ENCODE peak calls at places on chromosome 11, in nine cellular contexts. J is gastrocnemius medialis, Z is sigmoid colon, U is HepG2, S is A549, K is ovary, O is NB4, B is HCT116, F is heart left ventricle. L is an unnamed sample.

GRCh38 chr11:27882066-27882697 is 181.9 kb upstream of the BDNF start:
- DNase-seq in J (no peak), Z (no peak), U (no peak), S (peak), K (no peak), O (no peak), B (peak), F (no peak), L (no peak)

GRCh38 chr11:88508808-88509581 is 171.5 kb upstream of the CTSC start:
- DNase-seq in J (no peak), Z (no peak), U (no peak), S (peak), K (no peak), O (no peak), B (no peak), F (no peak), L (no peak)

GRCh38 chr11:2724653-2725366 is 25.0 kb upstream of the KCNQ1OT1 start:
- DNase-seq in J (peak), Z (peak), U (no peak), S (no peak), K (peak), O (no peak), B (no peak), F (no peak), L (no peak)

GRCh38 chr11:41053894-41054293 is 405.6 kb downstream of the LRRC4C start:
- DNase-seq in J (no peak), Z (no peak), U (no peak), S (no peak), K (no peak), O (no peak), B (no peak), F (no peak), L (no peak)

GRCh38 chr11:130677486-130678153 is 229.2 kb downstream of the ADAMTS15 start:
- DNase-seq in J (no peak), Z (no peak), U (peak), S (peak), K (no peak), O (no peak), B (no peak), F (peak), L (no peak)

GRCh38 chr11:130519128-130519932 is 70.9 kb downstream of the ADAMTS15 start:
- DNase-seq in J (no peak), Z (no peak), U (no peak), S (no peak), K (no peak), O (no peak), B (no peak), F (no peak), L (peak)

GRCh38 chr11:80034801-80035200 is 594.0 kb upstream of the TENM4 start:
- DNase-seq in J (no peak), Z (no peak), U (no peak), S (no peak), K (no peak), O (no peak), B (no peak), F (no peak), L (no peak)

GRCh38 chr11:59944761-59945160 is 6.5 kb downstream of the OOSP1 start:
- DNase-seq in J (no peak), Z (no peak), U (no peak), S (no peak), K (no peak), O (no peak), B (no peak), F (no peak), L (no peak)

GRCh38 chr11:65381721-65382035 is 768 bp downstream of the SLC25A45 start:
- DNase-seq in J (no peak), Z (no peak), U (peak), S (no peak), K (no peak), O (no peak), B (peak), F (peak), L (no peak)

GRCh38 chr11:95074806-95075563 is 8.3 kb downstream of the SRSF8 start:
- DNase-seq in J (peak), Z (no peak), U (no peak), S (no peak), K (peak), O (no peak), B (no peak), F (peak), L (no peak)

DNA sequence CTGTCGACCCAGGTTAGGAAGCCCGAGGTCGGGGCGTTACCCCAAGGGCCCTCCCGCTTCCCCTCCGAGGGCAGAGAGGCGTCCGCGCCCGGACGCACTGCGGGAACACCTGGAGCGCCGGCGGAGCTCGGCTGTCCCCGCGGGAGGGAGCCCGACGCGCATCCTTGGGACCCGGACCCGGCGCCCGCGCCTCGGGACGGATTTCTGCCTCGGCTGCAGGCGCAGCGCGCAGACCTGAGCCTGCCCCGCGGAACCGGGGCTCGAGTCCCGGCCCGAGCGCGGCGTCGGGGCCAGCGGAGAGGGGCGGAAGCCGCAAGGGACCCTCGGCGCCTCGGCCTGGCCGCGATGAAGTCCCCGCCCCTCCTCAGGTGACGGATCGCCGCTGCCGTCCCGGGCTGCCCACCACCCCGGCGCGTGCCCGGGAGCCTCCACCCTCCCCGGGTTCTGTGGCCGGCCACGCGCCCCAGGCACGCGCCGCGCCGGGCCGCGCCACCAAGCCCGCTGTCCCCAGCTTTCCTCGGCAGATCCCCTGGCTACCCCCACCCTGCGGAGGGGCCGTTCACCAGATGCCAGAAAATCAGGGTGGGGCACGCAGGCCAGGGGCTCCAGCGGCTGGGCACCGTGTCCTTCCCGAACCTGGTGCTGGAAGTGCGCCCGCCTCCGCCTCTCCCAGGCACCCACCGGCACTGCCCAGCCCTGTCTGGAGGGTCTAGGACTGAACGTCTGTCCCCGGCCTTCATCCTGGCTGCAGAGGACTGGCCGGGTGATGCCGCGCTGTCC is 407 bp downstream of the GLB1L3 start:
- DNase-seq in J (no peak), Z (no peak), U (no peak), S (no peak), K (no peak), O (no peak), B (no peak), F (no peak), L (no peak)
- H3K4me3 ChIP-seq in J (peak), Z (peak), U (no peak), S (peak), K (peak), O (no peak), B (no peak), F (peak), L (peak)

DNA sequence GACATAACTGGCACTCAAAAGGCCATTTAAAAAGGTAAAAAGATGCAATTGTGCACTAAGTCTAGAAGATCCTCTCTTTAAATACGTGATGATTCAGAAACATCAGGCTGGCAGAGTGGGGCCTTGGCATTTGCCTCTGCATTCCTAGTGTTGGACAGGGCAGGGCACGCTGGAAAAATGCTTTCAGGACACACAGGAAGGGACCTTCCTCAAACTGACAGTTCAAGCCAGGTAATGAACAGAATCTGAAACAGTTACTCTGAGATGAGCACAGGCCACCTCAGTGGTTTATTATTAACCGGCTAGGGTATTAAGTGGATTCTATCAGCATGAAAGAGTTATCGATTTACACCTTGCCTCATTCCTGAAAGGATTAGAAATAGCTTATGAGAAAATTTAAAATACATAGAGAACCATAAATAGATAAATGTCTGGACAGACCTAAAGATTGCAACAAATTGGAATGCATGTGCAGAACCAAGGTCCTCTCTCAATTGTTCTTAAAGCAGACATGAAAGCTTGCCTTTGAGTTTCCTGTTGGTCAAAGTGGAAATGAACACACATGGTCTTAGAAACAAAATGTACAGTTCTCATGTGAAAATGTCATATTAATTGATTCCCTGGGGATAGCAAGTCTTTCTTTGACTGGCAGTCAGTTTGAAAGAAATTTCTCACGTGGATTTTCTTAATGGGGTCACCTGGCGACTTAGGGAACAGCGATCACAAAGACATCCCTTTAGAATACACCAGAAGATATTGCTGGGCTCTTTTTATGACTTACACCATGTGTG is 21.5 kb upstream of the CSNK2A3 start:
- DNase-seq in J (no peak), Z (no peak), U (no peak), S (no peak), K (no peak), O (no peak), B (no peak), F (no peak), L (no peak)
- TF ChIP-seq CTCF in J (no peak), Z (no peak), U (no peak), S (no peak), K (no peak), O (no peak), B (no peak), F (no peak), L (no peak)

DNA sequence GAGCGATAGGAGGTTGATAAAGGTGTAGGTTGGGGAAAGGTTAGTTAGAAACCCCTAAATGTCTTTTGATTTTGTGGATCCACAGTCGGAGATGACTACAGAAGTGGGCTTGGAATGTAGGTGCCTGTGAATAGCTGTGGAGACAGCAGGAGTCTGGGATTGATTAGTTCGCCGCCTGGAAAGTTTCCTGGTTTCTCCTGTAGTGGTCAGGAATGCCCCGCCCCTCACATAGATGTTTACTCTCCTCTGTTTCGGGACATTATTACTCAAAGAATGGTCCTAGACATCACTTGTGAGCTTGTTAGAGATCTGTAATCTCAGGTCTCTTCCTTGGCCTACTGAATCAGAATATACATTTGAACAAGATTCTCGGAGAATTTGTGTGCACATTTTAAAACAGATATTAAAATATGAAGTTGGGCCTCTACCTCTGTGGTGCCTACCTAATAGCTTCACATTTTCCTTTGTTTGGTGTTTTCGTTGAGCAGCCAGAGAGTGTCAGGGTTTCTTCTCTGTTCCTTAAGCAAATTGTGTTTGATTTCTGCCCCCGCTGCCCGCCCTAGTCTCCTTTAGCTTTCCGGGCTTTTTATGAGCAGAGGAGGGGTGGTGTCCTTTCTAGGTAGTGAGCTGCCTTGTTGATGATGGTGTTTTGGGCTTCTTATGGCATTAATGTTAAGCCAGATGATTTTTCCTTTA is 89.4 kb downstream of the PPP6R3 start:
- DNase-seq in J (no peak), Z (no peak), U (no peak), S (no peak), K (no peak), O (no peak), B (no peak), F (no peak), L (no peak)
- TF ChIP-seq POLR2A in J (no peak), Z (no peak), U (no peak), S (no peak), K (no peak), O (no peak), B (no peak), F (no peak), L (no peak)

GRCh38 chr11:124297921-124298320 is 15.8 kb downstream of the OR8D1 start:
- DNase-seq in J (no peak), Z (no peak), U (no peak), S (no peak), K (no peak), O (no peak), B (no peak), F (no peak), L (no peak)

DNA sequence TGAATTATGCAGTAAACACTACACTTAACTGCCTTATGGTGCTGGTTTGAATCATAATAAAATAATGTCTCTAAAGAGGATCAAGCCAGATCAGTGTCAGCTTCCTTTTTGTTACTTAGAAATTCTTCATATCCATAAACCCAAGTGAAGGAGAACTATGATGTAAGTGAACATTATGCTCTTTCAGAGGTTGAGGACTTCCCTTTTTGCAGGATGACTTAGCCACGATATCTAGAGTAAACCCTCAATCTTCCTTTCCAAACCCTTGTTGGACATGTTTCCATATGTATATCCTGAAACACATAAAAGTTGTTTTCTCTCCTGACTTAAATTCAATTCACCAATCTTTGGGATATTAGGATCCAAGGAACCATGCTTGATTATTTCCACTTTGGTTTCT is 19.1 kb downstream of the OR8D1 start:
- DNase-seq in J (no peak), Z (no peak), U (no peak), S (no peak), K (no peak), O (peak), B (no peak), F (no peak), L (no peak)
- H3K4me3 ChIP-seq in J (no peak), Z (no peak), U (no peak), S (no peak), K (no peak), O (no peak), B (no peak), F (no peak), L (no peak)